ENCODE peak calls at places on chromosomes 13 and 19, in seven cellular contexts. T is esophagus squamous epithelium, Q is uterus, E is heart left ventricle, N is prostate gland, R is upper lobe of left lung, Y is body of pancreas. Z is an unnamed sample.

GRCh38 chr19:3463039-3463958 is 17.0 kb downstream of the SMIM24 start:
- DNase-seq in Y (no peak), E (no peak), R (peak; percentile 85), T (no peak), Q (no peak), N (no peak), Z (peak; percentile 26)

GRCh38 chr19:4272894-4273293 is 6.2 kb upstream of the SHD start:
- DNase-seq in R (no peak), N (no peak), Q (no peak), E (no peak), T (no peak), Y (no peak), Z (no peak)

GRCh38 chr13:46668302-46668720 is 115.3 kb downstream of the LRCH1 start:
- DNase-seq in R (no peak), T (no peak), Q (peak; percentile 74), N (no peak), Y (no peak), E (peak; percentile 47), Z (peak; percentile 12)

GRCh38 chr13:40485611-40486517 is 180.6 kb downstream of the FOXO1 start:
- DNase-seq in Y (no peak), T (no peak), Q (no peak), E (no peak), N (no peak), R (no peak), Z (no peak)

GRCh38 chr13:29664591-29664990 is 69.1 kb upstream of the SLC7A1 start:
- DNase-seq in R (no peak), Q (no peak), N (no peak), E (no peak), Y (no peak), T (no peak), Z (no peak)

GRCh38 chr13:106532111-106532929 is 3.1 kb downstream of the EFNB2 start:
- DNase-seq in T (no peak), Q (no peak), N (no peak), R (no peak), Y (no peak), E (no peak), Z (no peak)

GRCh38 chr19:49415102-49415809 is 8.0 kb downstream of the PTH2 start:
- DNase-seq in T (no peak), Q (no peak), Y (no peak), N (no peak), R (no peak), E (no peak), Z (no peak)

GRCh38 chr13:39581177-39581576 is 21.8 kb downstream of the LHFPL6 start:
- DNase-seq in T (no peak), E (no peak), Q (no peak), Y (no peak), R (no peak), N (no peak), Z (no peak)

GRCh38 chr19:19490247-19490968 is 24.9 kb downstream of the TSSK6 start:
- DNase-seq in Q (peak; percentile 82), E (peak; percentile 80), N (peak; percentile 66), Y (peak; percentile 85), R (no peak), T (no peak), Z (peak; percentile 71)

GRCh38 chr19:16945364-16945714 is 56.5 kb downstream of the F2RL3 start:
- DNase-seq in T (no peak), Y (no peak), N (no peak), Q (no peak), R (no peak), E (no peak), Z (no peak)

GRCh38 chr19:13995017-13995728 is 10.9 kb downstream of the RFX1 start:
- DNase-seq in E (no peak), T (no peak), R (peak; percentile 55), Y (peak; percentile 81), N (no peak), Q (no peak), Z (peak; percentile 81)

GRCh38 chr13:66443926-66444325 is 786.2 kb downstream of the PCDH9 start:
- DNase-seq in T (no peak), Q (no peak), N (no peak), E (no peak), R (no peak), Y (no peak), Z (no peak)

GRCh38 chr19:18541992-18542935 is 1.1 kb downstream of the FKBP8 start:
- DNase-seq in E (no peak), Q (no peak), R (no peak), T (no peak), Y (no peak), N (no peak), Z (no peak)

GRCh38 chr19:16795731-16796130 is 33.5 kb upstream of the SIN3B start:
- DNase-seq in Q (no peak), Y (no peak), R (no peak), E (no peak), N (no peak), T (no peak), Z (no peak)

GRCh38 chr19:38201731-38202130 is 22.3 kb downstream of the DPF1 start:
- DNase-seq in T (no peak), E (no peak), Q (no peak), R (no peak), N (no peak), Y (no peak), Z (no peak)

DNA sequence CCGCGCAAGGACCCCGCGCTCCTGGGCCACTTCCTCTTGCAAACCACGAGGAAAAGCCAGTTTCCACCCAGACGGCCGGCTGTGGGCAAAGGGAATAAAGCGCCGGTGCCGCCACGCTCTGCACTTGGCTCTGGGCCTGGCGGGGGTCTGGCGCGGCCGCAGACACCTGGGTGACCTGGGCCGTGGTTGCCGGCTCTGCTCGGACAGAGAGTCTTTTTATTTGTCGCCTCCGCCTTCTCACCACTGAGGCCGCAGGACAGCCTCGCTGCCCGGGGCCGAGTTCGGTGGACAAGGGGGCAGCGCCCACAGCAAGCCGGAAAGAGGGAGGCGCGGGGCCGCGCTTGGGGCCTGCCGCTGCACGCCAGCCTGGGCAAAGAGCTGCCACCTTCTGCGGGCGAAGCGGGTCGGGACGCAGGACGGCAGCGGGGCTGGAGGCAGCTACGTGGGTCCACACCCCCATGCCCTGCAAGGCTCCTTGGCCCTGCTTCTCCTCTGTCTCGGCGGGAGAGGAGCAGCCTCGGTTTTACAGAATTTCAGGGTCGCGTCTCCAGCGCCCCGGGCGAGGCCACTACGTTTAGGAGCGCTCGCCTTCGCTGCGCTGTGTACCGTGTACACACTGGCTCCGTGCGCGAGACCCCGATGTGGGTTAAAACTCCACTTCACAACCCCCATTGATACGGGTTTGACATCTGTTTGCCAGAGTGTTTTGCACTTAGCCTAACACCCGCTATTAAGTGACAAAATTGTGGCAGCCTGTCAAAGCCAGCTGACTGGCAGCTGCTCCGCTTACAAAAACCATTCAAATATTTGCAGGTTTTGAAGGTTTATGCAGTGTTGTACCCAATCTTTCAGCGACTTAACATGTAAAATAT is 13.0 kb upstream of the SOX1 start:
- DNase-seq in N (no peak), Q (no peak), T (no peak), R (peak; percentile 76), Y (no peak), E (no peak), Z (no peak)
- H3K27me3 ChIP-seq in N (peaks cover 55% of the 10 kb centered on the region), Q (no peaks in the 10 kb centered on the region), T (peaks cover 35% of the 10 kb centered on the region), R (peaks cover 59% of the 10 kb centered on the region), Y (peaks cover 4% of the 10 kb centered on the region), E (peaks cover 100% of the 10 kb centered on the region), Z (peaks cover 87% of the 10 kb centered on the region)

GRCh38 chr13:109165417-109165904 is 536.0 kb downstream of the MYO16 start:
- DNase-seq in E (no peak), Y (no peak), R (no peak), Q (no peak), T (no peak), N (no peak), Z (no peak)
- H3K4me1 ChIP-seq in E (no peaks in the 10 kb centered on the region), Y (no peaks in the 10 kb centered on the region), R (no peaks in the 10 kb centered on the region), Q (no peaks in the 10 kb centered on the region), T (peaks cover 27% of the 10 kb centered on the region), N (no peaks in the 10 kb centered on the region), Z (peaks cover 3% of the 10 kb centered on the region)

DNA sequence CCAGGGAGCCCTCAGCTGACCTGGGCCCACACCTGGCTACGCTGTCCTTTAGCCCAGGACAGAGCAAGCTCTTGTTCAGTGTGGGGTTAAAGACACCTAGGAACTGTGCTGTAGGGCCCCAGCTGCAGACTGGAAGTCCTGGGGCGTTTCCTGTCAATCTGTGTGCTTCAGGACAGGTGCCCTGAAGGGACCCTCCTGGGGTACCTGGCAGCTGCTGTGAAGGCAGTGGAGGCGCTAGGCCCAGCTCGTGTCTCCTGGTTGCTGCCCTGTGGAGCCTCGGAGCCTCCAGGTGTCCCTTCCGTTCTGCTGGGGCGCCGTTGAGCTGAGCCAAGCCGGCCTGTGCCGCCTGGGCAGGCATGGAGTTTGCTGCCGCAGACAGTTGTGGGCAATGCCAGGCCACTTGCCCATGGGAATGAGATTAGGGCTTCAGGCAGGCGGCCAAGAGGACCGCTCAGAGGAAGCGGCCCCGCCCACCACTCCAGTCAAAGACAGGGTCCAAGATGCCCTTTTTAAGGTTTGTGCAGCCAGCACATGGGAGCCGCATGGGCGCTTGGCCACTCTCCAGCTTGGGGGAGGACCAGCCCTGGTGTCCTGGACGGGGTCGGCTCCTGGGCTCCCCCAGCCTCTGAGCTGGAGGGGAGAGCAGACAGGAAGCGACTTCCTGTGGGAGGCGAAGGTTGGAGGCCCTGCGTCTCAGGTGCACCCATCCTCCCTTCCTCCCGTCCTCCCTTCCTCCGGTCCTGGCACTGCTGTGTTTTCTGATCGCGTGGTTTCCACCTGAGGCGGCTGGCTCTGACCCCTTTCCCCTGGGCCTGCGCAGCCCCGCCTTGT is 4.0 kb downstream of the PTBP1 start:
- DNase-seq in N (no peak), T (no peak), E (peak; percentile 87), Q (peak; percentile 64), R (peak; percentile 86), Y (peak; percentile 75), Z (no peak)
- TF ChIP-seq POLR2A in N (no peak), T (no peak), E (no peak), Q (no peak), R (no peak), Y (no peak), Z (no peak)

GRCh38 chr19:1514295-1514661 is 1.5 kb upstream of the ADAMTSL5 start:
- DNase-seq in Q (no peak), E (no peak), N (no peak), Y (no peak), T (no peak), R (no peak), Z (no peak)

GRCh38 chr19:1516395-1516753 is 3.6 kb upstream of the ADAMTSL5 start:
- DNase-seq in T (no peak), N (no peak), R (no peak), Q (no peak), Y (no peak), E (no peak), Z (no peak)

GRCh38 chr19:1512671-1513491 is at the start of gene ADAMTSL5:
- DNase-seq in Q (peak; percentile 69), E (peak; percentile 78), R (peak; percentile 90), T (no peak), N (no peak), Y (no peak), Z (peak; percentile 60)

GRCh38 chr19:1513492-1514294 is 874 bp upstream of the ADAMTSL5 start:
- DNase-seq in E (no peak), Q (peak; percentile 42), T (no peak), N (no peak), R (peak; percentile 94), Y (peak; percentile 49), Z (peak; percentile 54)

DNA sequence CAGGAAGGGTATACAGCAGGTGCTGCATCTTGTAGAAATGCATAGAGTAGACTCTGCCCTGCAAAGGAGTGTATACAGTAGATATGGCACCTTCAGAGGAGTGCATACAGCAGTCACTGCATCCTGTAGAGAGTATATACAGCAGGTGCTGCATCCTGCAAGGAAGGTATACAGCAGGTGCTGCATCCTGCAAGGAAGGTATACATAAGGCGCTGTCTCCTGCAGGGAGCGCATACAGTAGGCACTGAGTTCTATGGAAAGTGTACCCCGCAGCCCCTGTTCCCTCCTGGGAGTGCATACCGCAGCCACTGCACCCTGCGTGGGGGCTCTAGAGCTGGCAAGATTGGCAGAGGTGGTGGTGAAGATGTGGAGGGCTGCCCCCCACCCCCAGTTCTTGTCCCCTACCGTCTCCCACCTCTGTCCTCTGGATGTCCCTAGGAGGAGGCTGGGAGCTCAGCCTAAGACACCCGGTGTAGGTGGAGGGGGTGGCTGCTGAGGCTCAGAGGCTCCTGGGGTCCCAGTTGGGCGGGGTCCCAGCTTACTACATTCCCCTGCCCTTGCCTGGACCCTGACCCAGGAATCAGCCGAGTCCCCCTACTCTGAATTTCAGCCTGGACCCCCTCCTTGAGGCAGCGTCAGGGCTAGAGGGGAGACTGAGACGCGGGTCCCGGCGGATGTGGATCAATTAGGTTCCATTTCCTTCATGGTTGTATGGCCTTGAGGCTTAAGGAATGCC is 2.3 kb upstream of the ADAMTSL5 start:
- DNase-seq in Q (no peak), Y (no peak), E (no peak), N (no peak), T (no peak), R (no peak), Z (no peak)
- H3K27me3 ChIP-seq in Q (no peaks in the 10 kb centered on the region), Y (no peaks in the 10 kb centered on the region), E (peaks cover 19% of the 10 kb centered on the region), N (peaks cover 3% of the 10 kb centered on the region), T (no peaks in the 10 kb centered on the region), R (peaks cover 22% of the 10 kb centered on the region), Z (no peaks in the 10 kb centered on the region)

Z was measured in gastrocnemius medialis.